ENCODE peak calls at places on chromosomes 11 and 22, in four cellular contexts. E, V, I and B are unnamed samples.

GRCh38 chr22:35205141-35205775 is 52.0 kb upstream of the HMGXB4 start:
- DNase-seq in E (no peak), V (no peak), I (no peak), B (no peak)

GRCh38 chr11:11899401-11899800 is 57.6 kb downstream of the USP47 start:
- DNase-seq in E (no peak), V (no peak), I (no peak), B (no peak)

GRCh38 chr22:43855431-43855830 is 6.9 kb downstream of the SULT4A1 start:
- DNase-seq in E (no peak), V (no peak), I (no peak), B (no peak)

GRCh38 chr11:76626921-76627391 is 43.6 kb downstream of the LRRC32 start:
- DNase-seq in E (peak; percentile 76), V (no peak), I (no peak), B (no peak)

GRCh38 chr11:79100093-79100704 is 340.6 kb downstream of the TENM4 start:
- DNase-seq in E (peak; percentile 69), V (no peak), I (peak; percentile 38), B (no peak)

GRCh38 chr11:75351541-75352416 is at the start of gene ARRB1:
- DNase-seq in E (peak; percentile 53), V (peak; percentile 46), I (peak; percentile 71), B (peak; percentile 55)

GRCh38 chr11:130198964-130199363 is 39.4 kb downstream of the ST14 start:
- DNase-seq in E (no peak), V (no peak), I (no peak), B (no peak)

GRCh38 chr11:108223449-108224149 is 732 bp downstream of the ATM start:
- DNase-seq in E (peak; percentile 9), V (no peak), I (no peak), B (peak; percentile 9)

GRCh38 chr11:103594283-103594682 is 442.2 kb upstream of the DDI1 start:
- DNase-seq in E (no peak), V (no peak), I (no peak), B (no peak)

GRCh38 chr11:64856382-64857227 is 12.2 kb upstream of the CDC42BPG start:
- DNase-seq in E (peak; percentile 90), V (no peak), I (peak; percentile 42), B (peak; percentile 42)

GRCh38 chr11:133692371-133692770 is 152.9 kb downstream of the SPATA19 start:
- DNase-seq in E (no peak), V (no peak), I (no peak), B (no peak)

GRCh38 chr11:77230878-77231605 is 70.4 kb downstream of the GDPD4 start:
- DNase-seq in E (no peak), V (no peak), I (no peak), B (no peak)

GRCh38 chr11:123577081-123577598 is 77.3 kb downstream of the SCN3B start:
- DNase-seq in E (peak; percentile 63), V (peak; percentile 55), I (peak; percentile 82), B (peak; percentile 43)

GRCh38 chr11:61871158-61871597 is 20.2 kb downstream of the FADS3 start:
- DNase-seq in E (peak; percentile 88), V (peak; percentile 42), I (peak; percentile 84), B (peak; percentile 54)

GRCh38 chr11:33899383-33900037 is 7.6 kb upstream of the LMO2 start:
- DNase-seq in E (peak; percentile 79), V (no peak), I (peak; percentile 44), B (no peak)

GRCh38 chr11:86608251-86608799 is 64.1 kb downstream of the ME3 start:
- DNase-seq in E (peak; percentile 82), V (no peak), I (peak; percentile 49), B (no peak)